ENCODE peak calls at places on chromosomes 5 and 9, in eight cellular contexts. G is testis; B is fibroblast of the aortic adventitia; Z is DND-41; P is cardiac fibroblast; T is osteoblast; O is heart right ventricle; L is CD8-positive, alpha-beta T cell. X is an unnamed sample.

GRCh38 chr9:137606005-137606601 is 617 bp downstream of the ARRDC1 start:
- DNase-seq in B (no peak), P (no peak), G (no peak), O (no peak), L (no peak), Z (peak), T (peak), X (no peak)

GRCh38 chr5:112551437-112552018 is 132.5 kb upstream of the EPB41L4A start:
- DNase-seq in G (peak), Z (peak), L (no peak), O (peak), T (no peak), P (peak), B (peak), X (peak)

GRCh38 chr9:111891910-111892499 is 4.6 kb upstream of the UGCG start:
- DNase-seq in L (no peak), O (no peak), G (no peak), Z (no peak), P (no peak), B (peak), T (peak), X (no peak)

GRCh38 chr9:130854835-130855234 is 19.8 kb downstream of the ABL1 start:
- DNase-seq in P (no peak), G (no peak), B (no peak), O (no peak), T (no peak), Z (no peak), L (no peak), X (no peak)

GRCh38 chr5:104913840-104914239 is 1351.3 kb upstream of the NUDT12 start:
- DNase-seq in G (no peak), L (no peak), P (no peak), B (no peak), Z (no peak), T (no peak), O (no peak), X (no peak)

GRCh38 chr5:178450121-178450631 is 140.0 kb downstream of the COL23A1 start:
- DNase-seq in L (no peak), Z (no peak), G (no peak), T (peak), O (no peak), P (no peak), B (no peak), X (no peak)

GRCh38 chr9:131120620-131121228 is 4.7 kb upstream of the NUP214 start:
- DNase-seq in L (no peak), P (no peak), G (no peak), Z (no peak), B (no peak), O (no peak), T (no peak), X (no peak)

GRCh38 chr5:87872986-87873385 is 395.7 kb downstream of the TMEM161B start:
- DNase-seq in O (no peak), L (no peak), T (no peak), G (no peak), B (no peak), Z (no peak), P (no peak), X (no peak)

GRCh38 chr9:108515856-108516255 is 339.9 kb downstream of the ACTL7B start:
- DNase-seq in T (no peak), B (no peak), Z (no peak), L (no peak), G (no peak), O (no peak), P (no peak), X (no peak)

GRCh38 chr9:109264865-109265532 is 55.9 kb downstream of the EPB41L4B start:
- DNase-seq in B (peak), O (peak), T (no peak), L (no peak), G (peak), Z (no peak), P (no peak), X (no peak)

GRCh38 chr5:53069626-53070025 is 39.9 kb downstream of the MOCS2 start:
- DNase-seq in G (no peak), P (peak), O (no peak), Z (no peak), T (no peak), L (no peak), B (peak), X (no peak)

GRCh38 chr9:33065157-33066076 is 11.1 kb downstream of the SMU1 start:
- DNase-seq in Z (no peak), O (no peak), L (no peak), P (no peak), B (no peak), G (no peak), T (no peak), X (no peak)

GRCh38 chr9:35452481-35452880 is 37.4 kb upstream of the RUSC2 start:
- DNase-seq in G (no peak), Z (no peak), B (peak), T (no peak), P (peak), L (no peak), O (no peak), X (peak)

GRCh38 chr9:127360829-127361228 is 36.1 kb upstream of the SLC2A8 start:
- DNase-seq in Z (no peak), B (peak), T (no peak), L (no peak), P (peak), G (peak), O (no peak), X (no peak)

GRCh38 chr9:6757988-6758417 is 230 bp downstream of the KDM4C start:
- DNase-seq in O (no peak), P (no peak), T (no peak), L (no peak), Z (no peak), B (no peak), G (no peak), X (no peak)

GRCh38 chr9:124078641-124079040 is 67.1 kb downstream of the LHX2 start:
- DNase-seq in L (no peak), Z (no peak), O (no peak), B (peak), P (peak), T (peak), G (no peak), X (no peak)

GRCh38 chr5:33850100-33850594 is 41.6 kb downstream of the ADAMTS12 start:
- DNase-seq in Z (peak), B (peak), T (no peak), P (peak), L (no peak), G (peak), O (no peak), X (peak)

GRCh38 chr5:15664961-15665360 is 165.0 kb downstream of the FBXL7 start:
- DNase-seq in P (peak), B (peak), T (no peak), O (no peak), L (no peak), Z (no peak), G (no peak), X (no peak)

GRCh38 chr9:16633794-16634193 is 236.7 kb downstream of the BNC2 start:
- DNase-seq in O (no peak), B (no peak), G (no peak), T (no peak), P (no peak), L (no peak), Z (no peak), X (no peak)

GRCh38 chr9:16637218-16637617 is 233.3 kb downstream of the BNC2 start:
- DNase-seq in B (no peak), L (no peak), G (no peak), O (no peak), T (no peak), P (no peak), Z (no peak), X (no peak)

GRCh38 chr9:16639644-16640043 is 230.8 kb downstream of the BNC2 start:
- DNase-seq in G (no peak), O (no peak), T (no peak), P (no peak), L (no peak), Z (no peak), B (no peak), X (no peak)

GRCh38 chr9:16640649-16641048 is 229.8 kb downstream of the BNC2 start:
- DNase-seq in O (no peak), B (no peak), L (no peak), P (peak), Z (no peak), T (no peak), G (no peak), X (no peak)

GRCh38 chr9:16637938-16638337 is 232.5 kb downstream of the BNC2 start:
- DNase-seq in B (no peak), Z (no peak), G (no peak), L (no peak), T (no peak), P (no peak), O (no peak), X (no peak)
- H3K4me3 ChIP-seq in B (no peak), Z (no peak), G (no peak), L (no peak), T (no peak), P (no peak), O (no peak), X (no peak)

DNA sequence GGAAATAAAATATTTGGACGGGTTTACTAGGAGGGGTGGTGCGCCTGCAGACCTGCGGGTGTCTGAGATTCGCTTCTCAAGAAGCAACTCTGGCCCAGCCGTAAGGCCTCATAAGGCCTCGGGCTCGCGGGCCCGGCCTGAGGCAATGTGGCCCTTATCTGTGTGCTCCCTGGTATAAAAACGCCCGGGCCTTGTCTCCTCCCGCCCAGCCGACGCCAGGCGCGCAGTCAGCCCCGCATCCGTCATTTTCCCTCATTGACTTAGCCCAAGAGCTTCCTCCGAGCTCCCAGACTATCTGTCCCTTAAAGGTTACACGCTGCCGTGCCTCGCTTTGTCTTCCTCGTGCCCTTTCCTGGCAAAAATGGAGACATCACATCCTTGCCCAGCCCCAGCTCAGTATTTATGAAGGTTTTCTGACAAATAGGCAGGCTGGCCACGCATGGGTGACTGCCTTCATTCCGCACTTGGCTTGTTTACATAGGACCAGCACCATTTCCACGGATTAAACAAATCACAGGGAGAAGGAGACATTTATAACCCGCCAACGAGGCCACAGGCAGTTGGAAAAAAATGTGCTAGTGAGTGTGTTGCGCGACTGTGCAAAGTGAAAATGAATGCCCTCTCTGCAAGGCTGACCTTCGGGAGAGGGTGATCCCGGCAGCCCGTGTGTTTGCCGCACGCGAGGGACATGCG is 74.5 kb upstream of the TBCA start:
- DNase-seq in L (no peak), B (no peak), Z (no peak), T (peak), O (no peak), P (no peak), G (no peak), X (no peak)
- H3K4me3 ChIP-seq in L (no peak), B (no peak), Z (no peak), T (peak), O (no peak), P (no peak), G (peak), X (no peak)

GRCh38 chr9:96419691-96419969 is 1.5 kb upstream of the ZNF367 start:
- DNase-seq in G (no peak), O (no peak), P (no peak), T (no peak), L (no peak), Z (no peak), B (no peak), X (no peak)
- H3K4me3 ChIP-seq in G (peak), O (peak), P (no peak), T (peak), L (peak), Z (peak), B (peak), X (peak)

GRCh38 chr5:61328791-61329617 is 3.1 kb upstream of the ZSWIM6 start:
- DNase-seq in O (no peak), P (no peak), G (no peak), Z (no peak), B (peak), T (peak), L (no peak), X (no peak)
- H3K4me3 ChIP-seq in O (no peak), P (no peak), G (no peak), Z (no peak), B (no peak), T (no peak), L (no peak), X (no peak)

GRCh38 chr5:109403469-109403868 is 6.3 kb downstream of the PJA2 start:
- DNase-seq in G (no peak), O (no peak), T (no peak), P (no peak), L (no peak), B (no peak), Z (no peak), X (no peak)
- H3K4me3 ChIP-seq in G (no peak), O (no peak), T (no peak), P (no peak), L (no peak), B (no peak), Z (no peak), X (no peak)

DNA sequence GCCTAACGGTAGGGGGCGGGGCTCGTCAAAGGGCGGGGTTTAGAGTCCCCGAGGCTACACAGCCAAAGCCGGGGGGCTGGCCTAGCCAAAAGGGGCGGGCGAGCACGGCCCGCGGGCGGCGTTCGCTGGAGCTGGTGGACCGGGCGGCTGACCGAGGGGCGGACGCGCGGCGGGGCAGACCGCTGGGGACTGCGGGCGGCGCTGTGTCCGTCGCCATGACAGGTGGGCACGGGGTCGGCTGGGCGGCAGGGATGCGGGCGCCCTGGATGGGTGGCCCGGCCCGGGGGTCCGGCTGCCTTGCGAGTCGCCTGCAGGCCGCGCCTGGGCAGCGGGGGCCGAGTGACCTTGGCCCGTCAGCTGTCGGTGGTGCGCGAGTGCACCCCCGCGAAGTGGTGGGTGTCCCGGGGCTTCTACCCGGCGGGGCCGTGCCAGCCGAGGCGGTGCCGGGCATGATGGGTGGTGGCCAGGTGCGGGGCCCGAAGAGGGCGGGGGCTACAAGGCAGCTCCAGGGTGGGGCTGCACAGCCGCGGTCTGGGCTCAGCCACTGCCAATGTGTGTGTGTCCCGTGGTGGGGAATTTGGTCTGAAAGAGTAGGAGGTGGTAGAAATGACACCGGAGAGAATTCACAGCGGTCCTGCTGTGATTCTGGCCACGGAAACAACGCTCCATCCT is at the start of gene CARD19:
- DNase-seq in O (peak), L (no peak), P (peak), Z (peak), B (peak), T (peak), G (peak), X (no peak)
- H3K4me3 ChIP-seq in O (peak), L (peak), P (peak), Z (peak), B (peak), T (peak), G (peak), X (peak)

GRCh38 chr5:161696992-161697391 is 11.5 kb downstream of the GABRA6 start:
- DNase-seq in B (no peak), G (no peak), P (no peak), Z (no peak), O (no peak), L (no peak), T (no peak), X (no peak)
- H3K4me3 ChIP-seq in B (no peak), G (no peak), P (no peak), Z (no peak), O (no peak), L (no peak), T (no peak), X (no peak)

GRCh38 chr5:115189866-115190265 is 20.2 kb upstream of the TRIM36 start:
- DNase-seq in G (no peak), B (no peak), O (no peak), Z (no peak), L (no peak), T (no peak), P (no peak), X (no peak)
- H3K4me3 ChIP-seq in G (no peak), B (no peak), O (no peak), Z (no peak), L (no peak), T (no peak), P (no peak), X (no peak)

GRCh38 chr9:86350006-86350755 is 4.0 kb downstream of the TUT7 start:
- DNase-seq in G (no peak), T (peak), B (no peak), Z (no peak), L (no peak), P (no peak), O (no peak), X (no peak)
- H3K4me3 ChIP-seq in G (no peak), T (no peak), B (no peak), Z (no peak), L (no peak), P (no peak), O (no peak), X (no peak)